ENCODE peak calls at places on chromosomes 11 and 22, in six cellular contexts. One of them, this sample, is unnamed.

GRCh38 chr11:47215366-47215925 is 672 bp downstream of the DDB2 start:
- DNase-seq in neuronal stem cell: no peak
- DNase-seq in H1: no peak
- DNase-seq in trophoblast cell: peak
- DNase-seq in H9: no peak
- DNase-seq in mesenchymal stem cell: no peak
- DNase-seq in this sample: no peak

GRCh38 chr11:83809274-83809673 is 523.1 kb upstream of the CCDC90B start:
- DNase-seq in neuronal stem cell: no peak
- DNase-seq in H1: no peak
- DNase-seq in trophoblast cell: no peak
- DNase-seq in H9: no peak
- DNase-seq in mesenchymal stem cell: no peak
- DNase-seq in this sample: no peak

GRCh38 chr22:29469755-29470154 is 10.3 kb upstream of the NEFH start:
- DNase-seq in neuronal stem cell: no peak
- DNase-seq in H1: no peak
- DNase-seq in trophoblast cell: no peak
- DNase-seq in H9: peak
- DNase-seq in mesenchymal stem cell: no peak
- DNase-seq in this sample: no peak

GRCh38 chr11:87437844-87438223 is 400.1 kb downstream of the TMEM135 start:
- DNase-seq in neuronal stem cell: no peak
- DNase-seq in H1: no peak
- DNase-seq in trophoblast cell: peak
- DNase-seq in H9: no peak
- DNase-seq in mesenchymal stem cell: no peak
- DNase-seq in this sample: peak

GRCh38 chr22:33722817-33723216 is 197.5 kb downstream of the LARGE1 start:
- DNase-seq in neuronal stem cell: peak
- DNase-seq in H1: no peak
- DNase-seq in trophoblast cell: no peak
- DNase-seq in H9: no peak
- DNase-seq in mesenchymal stem cell: no peak
- DNase-seq in this sample: no peak

GRCh38 chr11:69162505-69162904 is 6.8 kb downstream of the SMIM38 start:
- DNase-seq in neuronal stem cell: no peak
- DNase-seq in H1: no peak
- DNase-seq in trophoblast cell: no peak
- DNase-seq in H9: no peak
- DNase-seq in mesenchymal stem cell: no peak
- DNase-seq in this sample: no peak

GRCh38 chr22:43861529-43861928 is 784 bp downstream of the SULT4A1 start:
- DNase-seq in neuronal stem cell: no peak
- DNase-seq in H1: no peak
- DNase-seq in trophoblast cell: no peak
- DNase-seq in H9: peak
- DNase-seq in mesenchymal stem cell: no peak
- DNase-seq in this sample: peak

GRCh38 chr11:16815047-16815767 is 76.8 kb downstream of the C11orf58 start:
- DNase-seq in neuronal stem cell: no peak
- DNase-seq in H1: no peak
- DNase-seq in trophoblast cell: no peak
- DNase-seq in H9: no peak
- DNase-seq in mesenchymal stem cell: no peak
- DNase-seq in this sample: peak

GRCh38 chr11:69131644-69132300 is 24.0 kb upstream of the SMIM38 start:
- DNase-seq in neuronal stem cell: peak
- DNase-seq in H1: peak
- DNase-seq in trophoblast cell: peak
- DNase-seq in H9: peak
- DNase-seq in mesenchymal stem cell: peak
- DNase-seq in this sample: peak

GRCh38 chr11:39192671-39193070 is 2266.8 kb downstream of the LRRC4C start:
- DNase-seq in neuronal stem cell: no peak
- DNase-seq in H1: no peak
- DNase-seq in trophoblast cell: no peak
- DNase-seq in H9: no peak
- DNase-seq in mesenchymal stem cell: no peak
- DNase-seq in this sample: no peak

GRCh38 chr22:41636467-41636866 is 15.4 kb downstream of the XRCC6 start:
- DNase-seq in neuronal stem cell: no peak
- DNase-seq in H1: no peak
- DNase-seq in trophoblast cell: no peak
- DNase-seq in H9: no peak
- DNase-seq in mesenchymal stem cell: no peak
- DNase-seq in this sample: peak

GRCh38 chr11:94933225-94934130 is 39.9 kb downstream of the CWC15 start:
- DNase-seq in neuronal stem cell: no peak
- DNase-seq in H1: no peak
- DNase-seq in trophoblast cell: peak
- DNase-seq in H9: no peak
- DNase-seq in mesenchymal stem cell: peak
- DNase-seq in this sample: peak

GRCh38 chr11:83508804-83509203 is 222.6 kb upstream of the CCDC90B start:
- DNase-seq in neuronal stem cell: no peak
- DNase-seq in H1: no peak
- DNase-seq in trophoblast cell: no peak
- DNase-seq in H9: no peak
- DNase-seq in mesenchymal stem cell: peak
- DNase-seq in this sample: no peak

GRCh38 chr22:37079668-37080171 is 28.2 kb downstream of the KCTD17 start:
- DNase-seq in neuronal stem cell: no peak
- DNase-seq in H1: no peak
- DNase-seq in trophoblast cell: peak
- DNase-seq in H9: no peak
- DNase-seq in mesenchymal stem cell: peak
- DNase-seq in this sample: peak

GRCh38 chr22:31892080-31892433 is 52.3 kb upstream of the YWHAH start:
- DNase-seq in neuronal stem cell: no peak
- DNase-seq in H1: no peak
- DNase-seq in trophoblast cell: no peak
- DNase-seq in H9: no peak
- DNase-seq in mesenchymal stem cell: no peak
- DNase-seq in this sample: no peak

GRCh38 chr11:19447150-19447566 is 206.4 kb upstream of the E2F8 start:
- DNase-seq in neuronal stem cell: no peak
- DNase-seq in H1: no peak
- DNase-seq in trophoblast cell: no peak
- DNase-seq in H9: no peak
- DNase-seq in mesenchymal stem cell: no peak
- DNase-seq in this sample: peak

GRCh38 chr11:108788565-108789199 is 123.8 kb downstream of the DDX10 start:
- DNase-seq in neuronal stem cell: peak
- DNase-seq in H1: peak
- DNase-seq in trophoblast cell: peak
- DNase-seq in H9: peak
- DNase-seq in mesenchymal stem cell: peak
- DNase-seq in this sample: peak

GRCh38 chr11:43810929-43811596 is 69.6 kb upstream of the ALKBH3 start:
- DNase-seq in neuronal stem cell: no peak
- DNase-seq in H1: no peak
- DNase-seq in trophoblast cell: peak
- DNase-seq in H9: no peak
- DNase-seq in mesenchymal stem cell: no peak
- DNase-seq in this sample: no peak

GRCh38 chr11:14089690-14090462 is 127.4 kb downstream of the SPON1 start:
- DNase-seq in neuronal stem cell: no peak
- DNase-seq in H1: no peak
- DNase-seq in trophoblast cell: no peak
- DNase-seq in H9: no peak
- DNase-seq in mesenchymal stem cell: no peak
- DNase-seq in this sample: no peak

GRCh38 chr11:80365315-80365714 is 924.5 kb upstream of the TENM4 start:
- DNase-seq in neuronal stem cell: no peak
- DNase-seq in H1: no peak
- DNase-seq in trophoblast cell: no peak
- DNase-seq in H9: no peak
- DNase-seq in mesenchymal stem cell: peak
- DNase-seq in this sample: no peak

GRCh38 chr11:111735262-111736116 is 30.7 kb downstream of the PPP2R1B start:
- DNase-seq in neuronal stem cell: no peak
- DNase-seq in H1: no peak
- DNase-seq in trophoblast cell: peak
- DNase-seq in H9: no peak
- DNase-seq in mesenchymal stem cell: peak
- DNase-seq in this sample: peak

GRCh38 chr11:68053981-68054812 is 15.4 kb downstream of the TCIRG1 start:
- DNase-seq in neuronal stem cell: no peak
- DNase-seq in H1: no peak
- DNase-seq in trophoblast cell: no peak
- DNase-seq in H9: no peak
- DNase-seq in mesenchymal stem cell: no peak
- DNase-seq in this sample: no peak

GRCh38 chr11:110076388-110076965 is 16.7 kb upstream of the ZC3H12C start:
- DNase-seq in neuronal stem cell: no peak
- DNase-seq in H1: no peak
- DNase-seq in trophoblast cell: peak
- DNase-seq in H9: peak
- DNase-seq in mesenchymal stem cell: peak
- DNase-seq in this sample: no peak

GRCh38 chr11:126391970-126392637 is 36.6 kb downstream of the ST3GAL4 start:
- DNase-seq in neuronal stem cell: no peak
- DNase-seq in H1: no peak
- DNase-seq in trophoblast cell: no peak
- DNase-seq in H9: peak
- DNase-seq in mesenchymal stem cell: no peak
- DNase-seq in this sample: no peak

GRCh38 chr11:74268451-74268850 is 43.0 kb downstream of the P4HA3 start:
- DNase-seq in neuronal stem cell: no peak
- DNase-seq in H1: no peak
- DNase-seq in trophoblast cell: no peak
- DNase-seq in H9: no peak
- DNase-seq in mesenchymal stem cell: no peak
- DNase-seq in this sample: no peak

GRCh38 chr22:39658367-39658766 is 87.8 kb downstream of the CACNA1I start:
- DNase-seq in neuronal stem cell: no peak
- DNase-seq in H1: no peak
- DNase-seq in trophoblast cell: no peak
- DNase-seq in H9: no peak
- DNase-seq in mesenchymal stem cell: no peak
- DNase-seq in this sample: no peak

GRCh38 chr22:19117111-19117512 is 5.1 kb downstream of the DGCR2 start:
- DNase-seq in neuronal stem cell: no peak
- DNase-seq in H1: no peak
- DNase-seq in trophoblast cell: no peak
- DNase-seq in H9: no peak
- DNase-seq in mesenchymal stem cell: no peak
- DNase-seq in this sample: no peak

GRCh38 chr11:1163321-1163910 is 5.7 kb downstream of the MUC5AC start:
- DNase-seq in neuronal stem cell: no peak
- DNase-seq in H1: no peak
- DNase-seq in trophoblast cell: no peak
- DNase-seq in H9: no peak
- DNase-seq in mesenchymal stem cell: no peak
- DNase-seq in this sample: no peak

GRCh38 chr22:34841911-34842310 is 224.0 kb upstream of the ISX start:
- DNase-seq in neuronal stem cell: no peak
- DNase-seq in H1: no peak
- DNase-seq in trophoblast cell: no peak
- DNase-seq in H9: no peak
- DNase-seq in mesenchymal stem cell: no peak
- DNase-seq in this sample: no peak
- H4K8ac ChIP-seq in neuronal stem cell: no peak
- H4K8ac ChIP-seq in H1: no peak
- H4K8ac ChIP-seq in trophoblast cell: no peak
- H4K8ac ChIP-seq in H9: no peak
- H4K8ac ChIP-seq in mesenchymal stem cell: no peak
- H4K8ac ChIP-seq in this sample: no peak

DNA sequence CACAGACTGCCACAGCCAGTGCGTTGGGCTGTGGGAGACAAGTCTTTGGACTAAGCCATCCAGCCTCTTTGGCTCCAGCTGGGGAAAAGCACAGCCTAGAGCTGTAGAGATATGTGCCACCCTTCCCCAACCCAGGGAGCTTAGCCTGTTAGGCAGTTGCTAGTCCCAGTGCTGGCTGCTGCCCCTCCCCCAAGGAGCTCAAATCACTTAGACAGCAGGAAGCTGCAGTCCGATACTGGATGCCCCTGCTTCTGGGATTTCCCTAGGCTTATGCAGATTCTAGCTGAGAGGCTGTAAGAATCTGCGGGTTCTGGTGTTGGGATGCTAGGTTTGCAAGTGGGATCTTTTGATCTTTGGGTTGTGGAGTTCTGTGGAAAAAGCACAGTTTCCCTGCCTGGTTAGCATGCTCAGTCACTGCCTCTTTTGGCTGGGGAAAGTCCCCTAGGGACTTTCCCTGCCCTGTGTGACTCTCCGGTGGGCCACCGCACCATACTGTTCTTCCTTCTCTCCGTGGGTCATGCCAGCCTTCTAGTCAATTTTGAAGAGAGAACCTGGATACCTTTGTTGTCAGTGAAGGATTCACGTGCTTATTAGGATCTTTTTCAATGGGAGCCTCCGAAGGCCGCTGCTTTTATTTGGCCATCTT is 792.0 kb downstream of the KCNA4 start:
- DNase-seq in neuronal stem cell: no peak
- DNase-seq in H1: peak
- DNase-seq in trophoblast cell: no peak
- DNase-seq in H9: peak
- DNase-seq in mesenchymal stem cell: no peak
- DNase-seq in this sample: no peak
- H2BK120ac ChIP-seq in neuronal stem cell: no peak
- H2BK120ac ChIP-seq in H1: no peak
- H2BK120ac ChIP-seq in trophoblast cell: no peak
- H2BK120ac ChIP-seq in H9: no peak
- H2BK120ac ChIP-seq in mesenchymal stem cell: no peak
- H2BK120ac ChIP-seq in this sample: no peak

DNA sequence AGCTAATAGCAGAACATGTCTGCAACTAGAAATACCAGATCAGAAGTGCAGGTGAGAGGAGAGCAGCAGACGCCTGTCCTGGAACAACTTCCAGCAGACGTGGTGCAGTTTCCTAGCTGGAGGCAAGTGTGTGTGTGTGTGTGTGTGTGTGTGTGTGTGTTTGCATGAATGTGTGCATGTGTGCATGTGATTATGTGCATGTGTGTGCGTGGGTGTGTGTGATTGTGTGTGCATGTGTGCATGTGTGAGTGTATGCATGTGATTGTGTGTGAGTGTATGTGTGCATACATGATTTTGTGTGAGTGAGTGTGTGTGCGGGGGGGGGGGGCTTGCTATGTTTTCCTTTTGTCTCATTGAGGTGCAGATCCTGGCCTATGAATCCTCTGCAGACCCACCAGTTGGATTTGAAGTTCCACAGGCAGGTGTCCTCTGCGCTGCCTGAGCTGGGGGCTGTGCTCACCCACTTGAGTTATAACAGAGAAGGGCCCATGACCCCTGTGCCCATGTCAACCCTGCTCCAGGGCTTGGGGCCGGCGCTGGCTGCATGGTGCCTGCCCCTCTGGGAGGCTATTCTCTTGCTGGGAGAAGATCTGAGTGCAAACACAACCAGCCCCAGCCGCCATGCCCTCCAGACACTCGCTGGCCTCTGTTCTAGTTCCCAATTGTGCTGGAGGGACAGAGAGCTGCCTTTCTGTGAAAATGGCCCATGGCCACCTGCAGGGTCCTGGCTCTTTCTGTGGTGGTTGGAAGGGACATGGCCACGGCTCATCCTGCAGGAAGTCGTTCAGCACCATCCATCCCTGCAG is 821.3 kb downstream of the BRD1 start:
- DNase-seq in neuronal stem cell: no peak
- DNase-seq in H1: peak
- DNase-seq in trophoblast cell: no peak
- DNase-seq in H9: peak
- DNase-seq in mesenchymal stem cell: no peak
- DNase-seq in this sample: no peak
- H4K91ac ChIP-seq in neuronal stem cell: no peak
- H4K91ac ChIP-seq in H1: no peak
- H4K91ac ChIP-seq in trophoblast cell: no peak
- H4K91ac ChIP-seq in H9: no peak
- H4K91ac ChIP-seq in mesenchymal stem cell: no peak
- H4K91ac ChIP-seq in this sample: no peak

GRCh38 chr11:65258988-65259387 is 2.8 kb upstream of the POLA2 start:
- DNase-seq in neuronal stem cell: no peak
- DNase-seq in H1: no peak
- DNase-seq in trophoblast cell: no peak
- DNase-seq in H9: no peak
- DNase-seq in mesenchymal stem cell: no peak
- DNase-seq in this sample: no peak
- H4K8ac ChIP-seq in neuronal stem cell: no peak
- H4K8ac ChIP-seq in H1: no peak
- H4K8ac ChIP-seq in trophoblast cell: no peak
- H4K8ac ChIP-seq in H9: no peak
- H4K8ac ChIP-seq in mesenchymal stem cell: no peak
- H4K8ac ChIP-seq in this sample: no peak